ENCODE peak calls at places on chromosomes 11 and 22, in ten cellular contexts. One of them, this sample, is unnamed.

GRCh38 chr22:19523240-19524169 is 705 bp downstream of the CLDN5 start:
- DNase-seq in transverse colon: no peak
- DNase-seq in spleen: peak; percentile 76
- DNase-seq in adrenal gland: peak; percentile 15
- DNase-seq in HCT116: no peak
- DNase-seq in mammary epithelial cell: peak; percentile 26
- DNase-seq in GM23338: peak; percentile 86
- DNase-seq in psoas muscle: no peak
- DNase-seq in PC-3: no peak
- DNase-seq in A673: peak; percentile 34
- DNase-seq in this sample: no peak

GRCh38 chr11:68139395-68139794 is 18.2 kb upstream of the CHKA start:
- DNase-seq in spleen: no peak
- DNase-seq in PC-3: no peak
- DNase-seq in psoas muscle: no peak
- DNase-seq in mammary epithelial cell: no peak
- DNase-seq in transverse colon: no peak
- DNase-seq in adrenal gland: no peak
- DNase-seq in A673: no peak
- DNase-seq in GM23338: no peak
- DNase-seq in HCT116: no peak
- DNase-seq in this sample: no peak

GRCh38 chr22:22111267-22111751 is 128.7 kb upstream of the TOP3B start:
- DNase-seq in A673: no peak
- DNase-seq in transverse colon: no peak
- DNase-seq in GM23338: no peak
- DNase-seq in mammary epithelial cell: peak; percentile 98
- DNase-seq in HCT116: no peak
- DNase-seq in psoas muscle: no peak
- DNase-seq in spleen: no peak
- DNase-seq in PC-3: peak; percentile 83
- DNase-seq in adrenal gland: no peak
- DNase-seq in this sample: no peak

GRCh38 chr22:25485626-25486545 is 78.6 kb upstream of the GRK3 start:
- DNase-seq in PC-3: no peak
- DNase-seq in adrenal gland: no peak
- DNase-seq in psoas muscle: no peak
- DNase-seq in GM23338: no peak
- DNase-seq in spleen: no peak
- DNase-seq in mammary epithelial cell: no peak
- DNase-seq in HCT116: no peak
- DNase-seq in transverse colon: no peak
- DNase-seq in A673: no peak
- DNase-seq in this sample: no peak

GRCh38 chr22:23769321-23769965 is 1.7 kb upstream of the CHCHD10 start:
- DNase-seq in adrenal gland: no peak
- DNase-seq in psoas muscle: no peak
- DNase-seq in spleen: no peak
- DNase-seq in HCT116: no peak
- DNase-seq in A673: no peak
- DNase-seq in PC-3: no peak
- DNase-seq in transverse colon: no peak
- DNase-seq in GM23338: no peak
- DNase-seq in mammary epithelial cell: no peak
- DNase-seq in this sample: no peak

GRCh38 chr22:21727768-21728167 is 7.8 kb downstream of the YPEL1 start:
- DNase-seq in HCT116: no peak
- DNase-seq in A673: no peak
- DNase-seq in GM23338: no peak
- DNase-seq in mammary epithelial cell: no peak
- DNase-seq in psoas muscle: no peak
- DNase-seq in spleen: no peak
- DNase-seq in PC-3: no peak
- DNase-seq in adrenal gland: no peak
- DNase-seq in transverse colon: no peak
- DNase-seq in this sample: no peak

GRCh38 chr11:10742460-10743208 is 8.4 kb upstream of the CTR9 start:
- DNase-seq in psoas muscle: no peak
- DNase-seq in A673: peak; percentile 23
- DNase-seq in mammary epithelial cell: peak; percentile 66
- DNase-seq in spleen: no peak
- DNase-seq in GM23338: no peak
- DNase-seq in adrenal gland: peak; percentile 64
- DNase-seq in HCT116: no peak
- DNase-seq in transverse colon: no peak
- DNase-seq in PC-3: peak; percentile 85
- DNase-seq in this sample: no peak

GRCh38 chr11:39192671-39193070 is 2266.8 kb downstream of the LRRC4C start:
- DNase-seq in adrenal gland: no peak
- DNase-seq in spleen: peak; percentile 67
- DNase-seq in GM23338: no peak
- DNase-seq in A673: no peak
- DNase-seq in PC-3: no peak
- DNase-seq in psoas muscle: no peak
- DNase-seq in HCT116: no peak
- DNase-seq in mammary epithelial cell: no peak
- DNase-seq in transverse colon: no peak
- DNase-seq in this sample: no peak

GRCh38 chr22:42171946-42172345 is 41.3 kb upstream of the CYP2D6 start:
- DNase-seq in spleen: no peak
- DNase-seq in mammary epithelial cell: peak; percentile 47
- DNase-seq in transverse colon: no peak
- DNase-seq in psoas muscle: no peak
- DNase-seq in HCT116: no peak
- DNase-seq in GM23338: no peak
- DNase-seq in adrenal gland: no peak
- DNase-seq in A673: no peak
- DNase-seq in PC-3: no peak
- DNase-seq in this sample: no peak

GRCh38 chr11:73338279-73338678 is 30.2 kb downstream of the ARHGEF17 start:
- DNase-seq in psoas muscle: no peak
- DNase-seq in HCT116: no peak
- DNase-seq in transverse colon: no peak
- DNase-seq in PC-3: no peak
- DNase-seq in adrenal gland: no peak
- DNase-seq in mammary epithelial cell: no peak
- DNase-seq in GM23338: no peak
- DNase-seq in spleen: no peak
- DNase-seq in A673: no peak
- DNase-seq in this sample: no peak

GRCh38 chr11:15216678-15217077 is 102.0 kb downstream of the INSC start:
- DNase-seq in mammary epithelial cell: no peak
- DNase-seq in HCT116: peak; percentile 7
- DNase-seq in A673: peak; percentile 17
- DNase-seq in transverse colon: no peak
- DNase-seq in adrenal gland: no peak
- DNase-seq in spleen: no peak
- DNase-seq in GM23338: peak; percentile 52
- DNase-seq in PC-3: no peak
- DNase-seq in psoas muscle: no peak
- DNase-seq in this sample: no peak

GRCh38 chr11:66123902-66124301 is 53.8 kb downstream of the PACS1 start:
- DNase-seq in PC-3: no peak
- DNase-seq in psoas muscle: no peak
- DNase-seq in A673: no peak
- DNase-seq in spleen: no peak
- DNase-seq in adrenal gland: peak; percentile 68
- DNase-seq in transverse colon: no peak
- DNase-seq in GM23338: no peak
- DNase-seq in mammary epithelial cell: no peak
- DNase-seq in HCT116: no peak
- DNase-seq in this sample: no peak

GRCh38 chr11:66126064-66126463 is 56.0 kb downstream of the PACS1 start:
- DNase-seq in mammary epithelial cell: peak; percentile 37
- DNase-seq in transverse colon: no peak
- DNase-seq in GM23338: no peak
- DNase-seq in PC-3: no peak
- DNase-seq in adrenal gland: no peak
- DNase-seq in psoas muscle: no peak
- DNase-seq in A673: no peak
- DNase-seq in spleen: no peak
- DNase-seq in HCT116: no peak
- DNase-seq in this sample: no peak

GRCh38 chr11:66130978-66131377 is 60.9 kb downstream of the PACS1 start:
- DNase-seq in mammary epithelial cell: no peak
- DNase-seq in GM23338: no peak
- DNase-seq in HCT116: no peak
- DNase-seq in transverse colon: no peak
- DNase-seq in psoas muscle: no peak
- DNase-seq in PC-3: no peak
- DNase-seq in spleen: no peak
- DNase-seq in adrenal gland: no peak
- DNase-seq in A673: no peak
- DNase-seq in this sample: no peak

GRCh38 chr11:66124564-66124963 is 54.5 kb downstream of the PACS1 start:
- DNase-seq in HCT116: no peak
- DNase-seq in A673: no peak
- DNase-seq in mammary epithelial cell: peak; percentile 70
- DNase-seq in spleen: no peak
- DNase-seq in GM23338: no peak
- DNase-seq in adrenal gland: no peak
- DNase-seq in psoas muscle: no peak
- DNase-seq in PC-3: peak; percentile 70
- DNase-seq in transverse colon: no peak
- DNase-seq in this sample: no peak

GRCh38 chr11:66126808-66127555 is 56.9 kb downstream of the PACS1 start:
- DNase-seq in adrenal gland: peak; percentile 43
- DNase-seq in PC-3: no peak
- DNase-seq in GM23338: peak; percentile 63
- DNase-seq in transverse colon: peak; percentile 42
- DNase-seq in mammary epithelial cell: peak; percentile 87
- DNase-seq in spleen: peak; percentile 81
- DNase-seq in HCT116: no peak
- DNase-seq in A673: peak; percentile 83
- DNase-seq in psoas muscle: peak; percentile 36
- DNase-seq in this sample: peak; percentile 70
- H3K4me1 ChIP-seq in adrenal gland: peaks cover 26% of the 10 kb centered on the region
- H3K4me1 ChIP-seq in PC-3: peaks cover 17% of the 10 kb centered on the region
- H3K4me1 ChIP-seq in GM23338: peaks cover 37% of the 10 kb centered on the region
- H3K4me1 ChIP-seq in transverse colon: peaks cover 4% of the 10 kb centered on the region
- H3K4me1 ChIP-seq in mammary epithelial cell: peaks cover 27% of the 10 kb centered on the region
- H3K4me1 ChIP-seq in spleen: peaks cover 40% of the 10 kb centered on the region
- H3K4me1 ChIP-seq in HCT116: no peaks in the 10 kb centered on the region
- H3K4me1 ChIP-seq in A673: peaks cover 34% of the 10 kb centered on the region
- H3K4me1 ChIP-seq in psoas muscle: peaks cover 21% of the 10 kb centered on the region
- H3K4me1 ChIP-seq in this sample: peaks cover 5% of the 10 kb centered on the region

GRCh38 chr22:32119568-32120235 is 39.4 kb downstream of the C22orf42 start:
- DNase-seq in PC-3: no peak
- DNase-seq in A673: no peak
- DNase-seq in HCT116: no peak
- DNase-seq in transverse colon: no peak
- DNase-seq in GM23338: peak; percentile 33
- DNase-seq in mammary epithelial cell: no peak
- DNase-seq in psoas muscle: no peak
- DNase-seq in adrenal gland: no peak
- DNase-seq in spleen: no peak
- DNase-seq in this sample: no peak

GRCh38 chr22:32122899-32123298 is 36.2 kb downstream of the C22orf42 start:
- DNase-seq in GM23338: no peak
- DNase-seq in HCT116: no peak
- DNase-seq in A673: no peak
- DNase-seq in mammary epithelial cell: no peak
- DNase-seq in transverse colon: no peak
- DNase-seq in adrenal gland: no peak
- DNase-seq in spleen: no peak
- DNase-seq in PC-3: no peak
- DNase-seq in psoas muscle: no peak
- DNase-seq in this sample: no peak

GRCh38 chr22:32123657-32124056 is 35.4 kb downstream of the C22orf42 start:
- DNase-seq in psoas muscle: no peak
- DNase-seq in transverse colon: no peak
- DNase-seq in PC-3: peak; percentile 24
- DNase-seq in GM23338: peak; percentile 81
- DNase-seq in spleen: no peak
- DNase-seq in HCT116: no peak
- DNase-seq in adrenal gland: no peak
- DNase-seq in mammary epithelial cell: no peak
- DNase-seq in A673: no peak
- DNase-seq in this sample: no peak

GRCh38 chr22:32120603-32121002 is 38.5 kb downstream of the C22orf42 start:
- DNase-seq in HCT116: no peak
- DNase-seq in PC-3: no peak
- DNase-seq in A673: no peak
- DNase-seq in adrenal gland: no peak
- DNase-seq in spleen: no peak
- DNase-seq in GM23338: no peak
- DNase-seq in mammary epithelial cell: no peak
- DNase-seq in transverse colon: no peak
- DNase-seq in psoas muscle: no peak
- DNase-seq in this sample: no peak
- H3K4me3 ChIP-seq in HCT116: no peak overlapping the region
- H3K4me3 ChIP-seq in PC-3: no peak overlapping the region
- H3K4me3 ChIP-seq in A673: no peak overlapping the region
- H3K4me3 ChIP-seq in adrenal gland: no peak overlapping the region
- H3K4me3 ChIP-seq in spleen: no peak overlapping the region
- H3K4me3 ChIP-seq in GM23338: no peak overlapping the region
- H3K4me3 ChIP-seq in mammary epithelial cell: no peak overlapping the region
- H3K4me3 ChIP-seq in transverse colon: no peak overlapping the region
- H3K4me3 ChIP-seq in psoas muscle: no peak overlapping the region
- H3K4me3 ChIP-seq in this sample: no peak overlapping the region

DNA sequence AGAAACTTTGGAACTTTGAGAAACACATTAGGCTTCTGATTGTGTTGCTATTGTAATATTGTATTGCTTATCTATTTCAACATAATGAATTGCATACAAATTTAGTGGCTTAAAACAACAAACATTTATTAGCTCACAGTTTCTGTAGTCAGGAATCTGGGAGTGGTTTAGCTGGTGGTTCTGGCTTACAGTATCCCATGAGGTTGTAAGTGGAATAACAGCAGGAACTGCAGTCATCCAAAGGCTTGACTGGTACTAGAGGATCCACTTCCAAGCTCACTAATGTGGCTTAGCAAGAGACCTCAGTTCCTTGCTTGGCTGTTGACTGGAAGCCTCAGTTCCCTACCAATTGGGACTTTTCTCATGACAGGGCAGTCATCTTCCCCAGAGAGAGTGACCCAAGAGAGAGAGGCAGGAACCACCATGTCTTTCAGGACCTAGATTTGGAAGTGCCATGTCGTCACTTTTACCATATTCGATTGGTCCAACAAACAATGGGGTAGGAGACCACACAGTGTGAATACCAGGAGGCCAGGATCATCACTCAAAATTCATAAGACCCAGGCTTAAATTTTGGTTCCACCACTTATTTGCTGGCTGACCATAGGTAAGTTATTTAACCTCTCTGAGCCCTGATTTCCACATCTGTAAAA is 27.1 kb upstream of the RASSF10 start:
- DNase-seq in transverse colon: no peak
- DNase-seq in HCT116: no peak
- DNase-seq in A673: no peak
- DNase-seq in psoas muscle: no peak
- DNase-seq in PC-3: no peak
- DNase-seq in mammary epithelial cell: peak; percentile 49
- DNase-seq in spleen: no peak
- DNase-seq in GM23338: peak; percentile 19
- DNase-seq in adrenal gland: no peak
- DNase-seq in this sample: no peak
- TF ChIP-seq CTCF in transverse colon: no peak
- TF ChIP-seq CTCF in HCT116: no peak
- TF ChIP-seq CTCF in A673: no peak
- TF ChIP-seq CTCF in psoas muscle: no peak
- TF ChIP-seq CTCF in PC-3: no peak
- TF ChIP-seq CTCF in mammary epithelial cell: peak; percentile 33
- TF ChIP-seq CTCF in spleen: no peak
- TF ChIP-seq CTCF in GM23338: no peak
- TF ChIP-seq CTCF in adrenal gland: no peak
- TF ChIP-seq CTCF in this sample: no peak

GRCh38 chr22:50537765-50538164 is 7.9 kb upstream of the KLHDC7B start:
- DNase-seq in psoas muscle: no peak
- DNase-seq in HCT116: no peak
- DNase-seq in spleen: peak; percentile 64
- DNase-seq in GM23338: no peak
- DNase-seq in PC-3: no peak
- DNase-seq in adrenal gland: no peak
- DNase-seq in transverse colon: no peak
- DNase-seq in mammary epithelial cell: no peak
- DNase-seq in A673: no peak
- DNase-seq in this sample: no peak
- H3K4me1 ChIP-seq in psoas muscle: peaks cover 5% of the 10 kb centered on the region
- H3K4me1 ChIP-seq in HCT116: peaks cover 4% of the 10 kb centered on the region
- H3K4me1 ChIP-seq in spleen: peaks cover 94% of the 10 kb centered on the region
- H3K4me1 ChIP-seq in GM23338: no peaks in the 10 kb centered on the region
- H3K4me1 ChIP-seq in PC-3: peaks cover 19% of the 10 kb centered on the region
- H3K4me1 ChIP-seq in adrenal gland: peaks cover 22% of the 10 kb centered on the region
- H3K4me1 ChIP-seq in transverse colon: peaks cover 20% of the 10 kb centered on the region
- H3K4me1 ChIP-seq in mammary epithelial cell: peaks cover 29% of the 10 kb centered on the region
- H3K4me1 ChIP-seq in A673: peaks cover 20% of the 10 kb centered on the region
- H3K4me1 ChIP-seq in this sample: peaks cover 93% of the 10 kb centered on the region